ENCODE peak calls at places on chromosomes 1 and 21, in nine cellular contexts. One of them, this sample, is unnamed.

GRCh38 chr1:229844675-229845074 is 218.6 kb downstream of the URB2 start:
- DNase-seq in ureter: no peak
- DNase-seq in type B pancreatic cell: no peak
- DNase-seq in LoVo: no peak
- DNase-seq in IMR-90: no peak
- DNase-seq in left cardiac atrium: no peak
- DNase-seq in MG63: no peak
- DNase-seq in RPMI7951: no peak
- DNase-seq in astrocyte of the spinal cord: no peak
- DNase-seq in this sample: no peak

GRCh38 chr1:158203693-158204457 is 23.2 kb downstream of the CD1D start:
- DNase-seq in ureter: no peak
- DNase-seq in type B pancreatic cell: no peak
- DNase-seq in LoVo: peak; percentile 62
- DNase-seq in IMR-90: peak; percentile 76
- DNase-seq in left cardiac atrium: no peak
- DNase-seq in MG63: no peak
- DNase-seq in RPMI7951: peak; percentile 60
- DNase-seq in astrocyte of the spinal cord: peak; percentile 64
- DNase-seq in this sample: no peak

GRCh38 chr1:240031414-240031813 is 60.3 kb upstream of the FMN2 start:
- DNase-seq in ureter: no peak
- DNase-seq in type B pancreatic cell: no peak
- DNase-seq in LoVo: no peak
- DNase-seq in IMR-90: peak; percentile 64
- DNase-seq in left cardiac atrium: no peak
- DNase-seq in MG63: no peak
- DNase-seq in RPMI7951: peak; percentile 35
- DNase-seq in astrocyte of the spinal cord: no peak
- DNase-seq in this sample: no peak

GRCh38 chr1:154157520-154158306 is 2.8 kb upstream of the NUP210L start:
- DNase-seq in ureter: no peak
- DNase-seq in type B pancreatic cell: no peak
- DNase-seq in LoVo: no peak
- DNase-seq in IMR-90: peak; percentile 31
- DNase-seq in left cardiac atrium: no peak
- DNase-seq in MG63: no peak
- DNase-seq in RPMI7951: no peak
- DNase-seq in astrocyte of the spinal cord: no peak
- DNase-seq in this sample: no peak

GRCh38 chr1:202888204-202888506 is 794 bp downstream of the RABIF start:
- DNase-seq in ureter: no peak
- DNase-seq in type B pancreatic cell: no peak
- DNase-seq in LoVo: no peak
- DNase-seq in IMR-90: peak; percentile 28
- DNase-seq in left cardiac atrium: no peak
- DNase-seq in MG63: no peak
- DNase-seq in RPMI7951: peak; percentile 50
- DNase-seq in astrocyte of the spinal cord: peak; percentile 49
- DNase-seq in this sample: no peak

GRCh38 chr21:33020558-33021100 is 5.1 kb upstream of the OLIG2 start:
- DNase-seq in ureter: no peak
- DNase-seq in type B pancreatic cell: no peak
- DNase-seq in LoVo: no peak
- DNase-seq in IMR-90: no peak
- DNase-seq in left cardiac atrium: no peak
- DNase-seq in MG63: no peak
- DNase-seq in RPMI7951: no peak
- DNase-seq in astrocyte of the spinal cord: no peak
- DNase-seq in this sample: no peak

GRCh38 chr1:54297596-54298283 is 97.8 kb downstream of the MRPL37 start:
- DNase-seq in ureter: no peak
- DNase-seq in type B pancreatic cell: no peak
- DNase-seq in LoVo: peak; percentile 50
- DNase-seq in IMR-90: no peak
- DNase-seq in left cardiac atrium: no peak
- DNase-seq in MG63: no peak
- DNase-seq in RPMI7951: no peak
- DNase-seq in astrocyte of the spinal cord: no peak
- DNase-seq in this sample: no peak

GRCh38 chr1:182193908-182194550 is 132.5 kb upstream of the ZNF648 start:
- DNase-seq in ureter: no peak
- DNase-seq in type B pancreatic cell: no peak
- DNase-seq in LoVo: no peak
- DNase-seq in IMR-90: peak; percentile 31
- DNase-seq in left cardiac atrium: peak; percentile 40
- DNase-seq in MG63: no peak
- DNase-seq in RPMI7951: peak; percentile 88
- DNase-seq in astrocyte of the spinal cord: peak; percentile 11
- DNase-seq in this sample: peak; percentile 65

GRCh38 chr1:30977105-30977504 is 68.5 kb upstream of the SDC3 start:
- DNase-seq in ureter: no peak
- DNase-seq in type B pancreatic cell: no peak
- DNase-seq in LoVo: no peak
- DNase-seq in IMR-90: peak; percentile 76
- DNase-seq in left cardiac atrium: no peak
- DNase-seq in MG63: no peak
- DNase-seq in RPMI7951: peak; percentile 73
- DNase-seq in astrocyte of the spinal cord: peak; percentile 38
- DNase-seq in this sample: no peak

GRCh38 chr1:180131510-180131909 is 23.2 kb upstream of the QSOX1 start:
- DNase-seq in ureter: no peak
- DNase-seq in type B pancreatic cell: no peak
- DNase-seq in LoVo: no peak
- DNase-seq in IMR-90: peak; percentile 98
- DNase-seq in left cardiac atrium: no peak
- DNase-seq in MG63: peak; percentile 19
- DNase-seq in RPMI7951: peak; percentile 55
- DNase-seq in astrocyte of the spinal cord: peak; percentile 80
- DNase-seq in this sample: peak; percentile 76

GRCh38 chr1:91696321-91696720 is 189.6 kb downstream of the TGFBR3 start:
- DNase-seq in ureter: no peak
- DNase-seq in type B pancreatic cell: no peak
- DNase-seq in LoVo: no peak
- DNase-seq in IMR-90: no peak
- DNase-seq in left cardiac atrium: no peak
- DNase-seq in MG63: no peak
- DNase-seq in RPMI7951: no peak
- DNase-seq in astrocyte of the spinal cord: no peak
- DNase-seq in this sample: no peak

GRCh38 chr1:212110617-212111016 is 75.1 kb downstream of the DTL start:
- DNase-seq in ureter: no peak
- DNase-seq in type B pancreatic cell: no peak
- DNase-seq in LoVo: no peak
- DNase-seq in IMR-90: peak; percentile 22
- DNase-seq in left cardiac atrium: peak; percentile 32
- DNase-seq in MG63: peak; percentile 67
- DNase-seq in RPMI7951: no peak
- DNase-seq in astrocyte of the spinal cord: peak; percentile 72
- DNase-seq in this sample: no peak

GRCh38 chr1:203229471-203230178 is at the start of gene CHIT1:
- DNase-seq in ureter: no peak
- DNase-seq in type B pancreatic cell: no peak
- DNase-seq in LoVo: no peak
- DNase-seq in IMR-90: peak; percentile 2
- DNase-seq in left cardiac atrium: no peak
- DNase-seq in MG63: no peak
- DNase-seq in RPMI7951: no peak
- DNase-seq in astrocyte of the spinal cord: no peak
- DNase-seq in this sample: peak; percentile 22

GRCh38 chr1:97334454-97334853 is 586.4 kb downstream of the DPYD start:
- DNase-seq in ureter: no peak
- DNase-seq in type B pancreatic cell: no peak
- DNase-seq in LoVo: no peak
- DNase-seq in IMR-90: peak; percentile 91
- DNase-seq in left cardiac atrium: no peak
- DNase-seq in MG63: peak; percentile 34
- DNase-seq in RPMI7951: peak; percentile 75
- DNase-seq in astrocyte of the spinal cord: peak; percentile 90
- DNase-seq in this sample: no peak

GRCh38 chr1:27724961-27725373 is 794 bp upstream of the FAM76A start:
- DNase-seq in ureter: peak; percentile 43
- DNase-seq in type B pancreatic cell: no peak
- DNase-seq in LoVo: no peak
- DNase-seq in IMR-90: no peak
- DNase-seq in left cardiac atrium: peak; percentile 35
- DNase-seq in MG63: peak; percentile 4
- DNase-seq in RPMI7951: peak; percentile 41
- DNase-seq in astrocyte of the spinal cord: no peak
- DNase-seq in this sample: no peak

GRCh38 chr21:37164742-37165141 is 91.7 kb downstream of the TTC3 start:
- DNase-seq in ureter: no peak
- DNase-seq in type B pancreatic cell: no peak
- DNase-seq in LoVo: no peak
- DNase-seq in IMR-90: no peak
- DNase-seq in left cardiac atrium: no peak
- DNase-seq in MG63: no peak
- DNase-seq in RPMI7951: no peak
- DNase-seq in astrocyte of the spinal cord: no peak
- DNase-seq in this sample: no peak

GRCh38 chr1:65109515-65109914 is 38.5 kb upstream of the AK4 start:
- DNase-seq in ureter: no peak
- DNase-seq in type B pancreatic cell: no peak
- DNase-seq in LoVo: no peak
- DNase-seq in IMR-90: no peak
- DNase-seq in left cardiac atrium: no peak
- DNase-seq in MG63: no peak
- DNase-seq in RPMI7951: peak; percentile 6
- DNase-seq in astrocyte of the spinal cord: no peak
- DNase-seq in this sample: no peak

GRCh38 chr21:36719614-36720013 is 20.7 kb downstream of the SIM2 start:
- DNase-seq in ureter: no peak
- DNase-seq in type B pancreatic cell: no peak
- DNase-seq in LoVo: peak; percentile 85
- DNase-seq in IMR-90: no peak
- DNase-seq in left cardiac atrium: no peak
- DNase-seq in MG63: no peak
- DNase-seq in RPMI7951: no peak
- DNase-seq in astrocyte of the spinal cord: no peak
- DNase-seq in this sample: no peak

GRCh38 chr1:179038528-179039281 is 13.0 kb downstream of the FAM20B start:
- DNase-seq in ureter: no peak
- DNase-seq in type B pancreatic cell: no peak
- DNase-seq in LoVo: no peak
- DNase-seq in IMR-90: no peak
- DNase-seq in left cardiac atrium: no peak
- DNase-seq in MG63: no peak
- DNase-seq in RPMI7951: no peak
- DNase-seq in astrocyte of the spinal cord: no peak
- DNase-seq in this sample: no peak

GRCh38 chr1:100358210-100358609 is 5.9 kb downstream of the CDC14A start:
- DNase-seq in ureter: no peak
- DNase-seq in type B pancreatic cell: no peak
- DNase-seq in LoVo: no peak
- DNase-seq in IMR-90: no peak
- DNase-seq in left cardiac atrium: no peak
- DNase-seq in MG63: no peak
- DNase-seq in RPMI7951: peak; percentile 13
- DNase-seq in astrocyte of the spinal cord: no peak
- DNase-seq in this sample: no peak

GRCh38 chr1:61687901-61688300 is 37.0 kb downstream of the TM2D1 start:
- DNase-seq in ureter: no peak
- DNase-seq in type B pancreatic cell: no peak
- DNase-seq in LoVo: no peak
- DNase-seq in IMR-90: peak; percentile 38
- DNase-seq in left cardiac atrium: no peak
- DNase-seq in MG63: no peak
- DNase-seq in RPMI7951: no peak
- DNase-seq in astrocyte of the spinal cord: no peak
- DNase-seq in this sample: no peak

GRCh38 chr21:37758997-37759396 is 157.3 kb downstream of the KCNJ6 start:
- DNase-seq in ureter: peak; percentile 50
- DNase-seq in type B pancreatic cell: no peak
- DNase-seq in LoVo: peak; percentile 20
- DNase-seq in IMR-90: peak; percentile 62
- DNase-seq in left cardiac atrium: no peak
- DNase-seq in MG63: peak; percentile 24
- DNase-seq in RPMI7951: peak; percentile 58
- DNase-seq in astrocyte of the spinal cord: peak; percentile 50
- DNase-seq in this sample: no peak

GRCh38 chr1:53684741-53685140 is 54.2 kb downstream of the GLIS1 start:
- DNase-seq in ureter: no peak
- DNase-seq in type B pancreatic cell: no peak
- DNase-seq in LoVo: no peak
- DNase-seq in IMR-90: no peak
- DNase-seq in left cardiac atrium: no peak
- DNase-seq in MG63: no peak
- DNase-seq in RPMI7951: no peak
- DNase-seq in astrocyte of the spinal cord: no peak
- DNase-seq in this sample: no peak

GRCh38 chr1:162561616-162562451 is at the start of gene UAP1:
- DNase-seq in ureter: peak; percentile 48
- DNase-seq in type B pancreatic cell: no peak
- DNase-seq in LoVo: no peak
- DNase-seq in IMR-90: no peak
- DNase-seq in left cardiac atrium: no peak
- DNase-seq in MG63: no peak
- DNase-seq in RPMI7951: peak; percentile 15
- DNase-seq in astrocyte of the spinal cord: peak; percentile 42
- DNase-seq in this sample: no peak

GRCh38 chr1:206470692-206471414 is 577 bp downstream of the IKBKE start:
- DNase-seq in ureter: no peak
- DNase-seq in type B pancreatic cell: no peak
- DNase-seq in LoVo: no peak
- DNase-seq in IMR-90: peak; percentile 90
- DNase-seq in left cardiac atrium: no peak
- DNase-seq in MG63: peak; percentile 85
- DNase-seq in RPMI7951: peak; percentile 74
- DNase-seq in astrocyte of the spinal cord: peak; percentile 85
- DNase-seq in this sample: peak; percentile 55

GRCh38 chr1:85240174-85240601 is 19.3 kb downstream of the C1orf52 start:
- DNase-seq in ureter: no peak
- DNase-seq in type B pancreatic cell: no peak
- DNase-seq in LoVo: no peak
- DNase-seq in IMR-90: peak; percentile 18
- DNase-seq in left cardiac atrium: no peak
- DNase-seq in MG63: peak; percentile 65
- DNase-seq in RPMI7951: peak; percentile 30
- DNase-seq in astrocyte of the spinal cord: no peak
- DNase-seq in this sample: no peak

GRCh38 chr21:35048706-35049617 is at the start of gene RUNX1:
- DNase-seq in ureter: no peak
- DNase-seq in type B pancreatic cell: no peak
- DNase-seq in LoVo: no peak
- DNase-seq in IMR-90: peak; percentile 56
- DNase-seq in left cardiac atrium: peak; percentile 31
- DNase-seq in MG63: peak; percentile 82
- DNase-seq in RPMI7951: peak; percentile 95
- DNase-seq in astrocyte of the spinal cord: peak; percentile 96
- DNase-seq in this sample: peak; percentile 73

GRCh38 chr1:18178125-18178524 is 70.5 kb downstream of the IGSF21 start:
- DNase-seq in ureter: no peak
- DNase-seq in type B pancreatic cell: no peak
- DNase-seq in LoVo: no peak
- DNase-seq in IMR-90: no peak
- DNase-seq in left cardiac atrium: no peak
- DNase-seq in MG63: no peak
- DNase-seq in RPMI7951: no peak
- DNase-seq in astrocyte of the spinal cord: no peak
- DNase-seq in this sample: no peak

GRCh38 chr1:175154595-175155472 is 37.7 kb downstream of the KIAA0040 start:
- DNase-seq in ureter: peak; percentile 77
- DNase-seq in type B pancreatic cell: no peak
- DNase-seq in LoVo: peak; percentile 61
- DNase-seq in IMR-90: peak; percentile 35
- DNase-seq in left cardiac atrium: peak; percentile 67
- DNase-seq in MG63: peak; percentile 45
- DNase-seq in RPMI7951: peak; percentile 26
- DNase-seq in astrocyte of the spinal cord: peak; percentile 46
- DNase-seq in this sample: no peak

GRCh38 chr1:14413809-14414208 is 184.7 kb upstream of the KAZN start:
- DNase-seq in ureter: no peak
- DNase-seq in type B pancreatic cell: no peak
- DNase-seq in LoVo: no peak
- DNase-seq in IMR-90: peak; percentile 62
- DNase-seq in left cardiac atrium: no peak
- DNase-seq in MG63: peak; percentile 79
- DNase-seq in RPMI7951: peak; percentile 26
- DNase-seq in astrocyte of the spinal cord: peak; percentile 57
- DNase-seq in this sample: no peak

GRCh38 chr1:178945763-178946266 is 74.9 kb upstream of the ANGPTL1 start:
- DNase-seq in ureter: no peak
- DNase-seq in type B pancreatic cell: peak; percentile 53
- DNase-seq in LoVo: no peak
- DNase-seq in IMR-90: peak; percentile 12
- DNase-seq in left cardiac atrium: no peak
- DNase-seq in MG63: no peak
- DNase-seq in RPMI7951: no peak
- DNase-seq in astrocyte of the spinal cord: peak; percentile 43
- DNase-seq in this sample: no peak

This sample was measured in upper lobe of left lung.